ENCODE peak calls at places on chromosome 21, in four cellular contexts. R is HepG2, O is K562, C is HCT116. A is an unnamed sample.

GRCh38 chr21:21612446-21612845 is 614.2 kb downstream of the NCAM2 start:
- DNase-seq in R (no peak), O (no peak), C (no peak), A (no peak)

GRCh38 chr21:31397939-31398338 is 53.9 kb upstream of the TIAM1 start:
- DNase-seq in R (no peak), O (no peak), C (no peak), A (no peak)

GRCh38 chr21:45985471-45986315 is 4.1 kb downstream of the COL6A1 start:
- DNase-seq in R (no peak), O (no peak), C (no peak), A (no peak)

GRCh38 chr21:29342394-29342957 is 43.8 kb downstream of the BACH1 start:
- DNase-seq in R (no peak), O (no peak), C (no peak), A (no peak)

GRCh38 chr21:26032263-26032662 is 138.3 kb downstream of the APP start:
- DNase-seq in R (no peak), O (no peak), C (no peak), A (no peak)

GRCh38 chr21:16309250-16309971 is 579.6 kb downstream of the USP25 start:
- DNase-seq in R (no peak), O (no peak), C (no peak), A (no peak)

GRCh38 chr21:14603202-14603601 is 57.1 kb upstream of the SAMSN1 start:
- DNase-seq in R (no peak), O (no peak), C (no peak), A (no peak)

GRCh38 chr21:43283136-43283924 is 114.5 kb downstream of the CRYAA start:
- DNase-seq in R (no peak), O (no peak), C (no peak), A (no peak)

GRCh38 chr21:37565530-37566223 is 199.1 kb downstream of the DYRK1A start:
- DNase-seq in R (peak), O (no peak), C (no peak), A (no peak)

GRCh38 chr21:37496972-37497371 is 130.4 kb downstream of the DYRK1A start:
- DNase-seq in R (no peak), O (no peak), C (no peak), A (no peak)

GRCh38 chr21:37017951-37018679 is 11.6 kb downstream of the RIPPLY3 start:
- DNase-seq in R (no peak), O (peak), C (no peak), A (no peak)

GRCh38 chr21:45226540-45227326 is 61.0 kb downstream of the POFUT2 start:
- DNase-seq in R (no peak), O (no peak), C (no peak), A (no peak)

GRCh38 chr21:21715286-21715969 is 717.2 kb downstream of the NCAM2 start:
- DNase-seq in R (no peak), O (no peak), C (no peak), A (no peak)

GRCh38 chr21:40466893-40467483 is 380.0 kb downstream of the DSCAM start:
- DNase-seq in R (no peak), O (no peak), C (no peak), A (peak)

GRCh38 chr21:15706686-15707085 is 23.1 kb upstream of the USP25 start:
- DNase-seq in R (no peak), O (no peak), C (peak), A (no peak)

GRCh38 chr21:33451634-33452071 is 28.1 kb downstream of the TMEM50B start:
- DNase-seq in R (peak), O (no peak), C (no peak), A (no peak)

GRCh38 chr21:31161157-31161556 is 122.9 kb upstream of the KRTAP19-8 start:
- DNase-seq in R (no peak), O (no peak), C (no peak), A (no peak)

GRCh38 chr21:28923439-28923975 is 69.2 kb downstream of the LTN1 start:
- DNase-seq in R (peak), O (no peak), C (no peak), A (no peak)

GRCh38 chr21:45591619-45592207 is 49.5 kb upstream of the SLC19A1 start:
- DNase-seq in R (no peak), O (no peak), C (no peak), A (no peak)

GRCh38 chr21:37139154-37139553 is 66.1 kb downstream of the TTC3 start:
- DNase-seq in R (no peak), O (no peak), C (no peak), A (no peak)

GRCh38 chr21:26199471-26199870 is 28.9 kb upstream of the APP start:
- DNase-seq in R (no peak), O (no peak), C (no peak), A (no peak)

GRCh38 chr21:44592446-44593365 is at the start of gene KRTAP10-6:
- DNase-seq in R (no peak), O (no peak), C (no peak), A (no peak)

GRCh38 chr21:14244911-14245310 is 29.0 kb downstream of the RBM11 start:
- DNase-seq in R (no peak), O (no peak), C (no peak), A (no peak)

GRCh38 chr21:36914244-36915013 is 52.0 kb downstream of the HLCS start:
- DNase-seq in R (no peak), O (no peak), C (no peak), A (no peak)

GRCh38 chr21:17231771-17232170 is 281.1 kb upstream of the CXADR start:
- DNase-seq in R (no peak), O (no peak), C (no peak), A (no peak)

GRCh38 chr21:28283652-28284490 is 708.8 kb downstream of the LTN1 start:
- DNase-seq in R (peak), O (no peak), C (no peak), A (no peak)

GRCh38 chr21:23522750-23523149 is 2084.5 kb downstream of the MRPL39 start:
- DNase-seq in R (no peak), O (no peak), C (no peak), A (no peak)
- TF ChIP-seq REST in R (no peak), O (no peak), C (no peak), A (peak)

DNA sequence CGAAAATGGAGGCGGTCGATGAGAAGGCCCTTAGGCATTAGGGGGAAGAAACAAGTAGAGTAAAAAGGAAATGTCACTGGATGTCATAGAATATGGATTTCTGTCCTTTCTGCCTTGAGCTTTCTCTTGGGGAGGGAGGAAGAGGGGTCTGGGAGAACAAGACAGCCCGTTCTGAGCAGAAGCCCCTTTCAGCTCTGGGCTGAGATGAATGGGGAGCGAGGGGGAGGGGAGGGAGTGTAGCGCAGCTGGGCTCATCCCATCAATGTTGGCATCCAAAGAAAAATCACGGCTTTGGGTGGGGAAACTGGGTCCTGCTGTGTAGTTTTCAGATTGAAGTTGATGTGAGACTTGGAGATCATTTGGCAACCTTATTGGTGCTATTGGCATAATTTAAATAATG is 35.7 kb downstream of the ABCG1 start:
- DNase-seq in R (no peak), O (no peak), C (no peak), A (no peak)
- TF ChIP-seq TCF7L2 in R (no peak), O (no peak), C (no peak), A (no peak)

GRCh38 chr21:34639882-34640788 is 25.2 kb upstream of the RCAN1 start:
- DNase-seq in R (no peak), O (peak), C (no peak), A (no peak)

GRCh38 chr21:34639250-34639649 is 24.3 kb upstream of the RCAN1 start:
- DNase-seq in R (no peak), O (no peak), C (no peak), A (no peak)

GRCh38 chr21:34640858-34641257 is 25.9 kb upstream of the RCAN1 start:
- DNase-seq in R (no peak), O (no peak), C (no peak), A (no peak)

GRCh38 chr21:34644815-34645214 is 24.0 kb upstream of the CLIC6 start:
- DNase-seq in R (no peak), O (no peak), C (no peak), A (no peak)

GRCh38 chr21:34642211-34643075 is 26.4 kb upstream of the CLIC6 start:
- DNase-seq in R (no peak), O (no peak), C (no peak), A (no peak)
- TF ChIP-seq SIN3A in R (no peak), O (no peak), C (no peak), A (no peak)

GRCh38 chr21:41482980-41483379 is 25.0 kb downstream of the TMPRSS2 start:
- DNase-seq in R (no peak), O (no peak), C (no peak), A (no peak)

GRCh38 chr21:41483973-41484372 is 24.0 kb downstream of the TMPRSS2 start:
- DNase-seq in R (no peak), O (no peak), C (no peak), A (no peak)

GRCh38 chr21:41482321-41482720 is 25.6 kb downstream of the TMPRSS2 start:
- DNase-seq in R (no peak), O (no peak), C (no peak), A (no peak)

GRCh38 chr21:41481191-41481590 is 26.8 kb downstream of the TMPRSS2 start:
- DNase-seq in R (no peak), O (no peak), C (no peak), A (no peak)

GRCh38 chr21:41483415-41483814 is 24.5 kb downstream of the TMPRSS2 start:
- DNase-seq in R (no peak), O (no peak), C (no peak), A (no peak)
- TF ChIP-seq REST in R (no peak), O (no peak), C (no peak), A (no peak)

GRCh38 chr21:35635994-35636393 is 424.3 kb downstream of the SETD4 start:
- DNase-seq in R (no peak), O (no peak), C (no peak), A (no peak)

GRCh38 chr21:35641271-35642016 is 418.9 kb downstream of the SETD4 start:
- DNase-seq in R (no peak), O (no peak), C (no peak), A (no peak)

GRCh38 chr21:35635261-35635660 is 425.1 kb downstream of the SETD4 start:
- DNase-seq in R (no peak), O (no peak), C (no peak), A (no peak)

GRCh38 chr21:35632711-35633110 is 427.6 kb downstream of the SETD4 start:
- DNase-seq in R (no peak), O (no peak), C (no peak), A (no peak)

DNA sequence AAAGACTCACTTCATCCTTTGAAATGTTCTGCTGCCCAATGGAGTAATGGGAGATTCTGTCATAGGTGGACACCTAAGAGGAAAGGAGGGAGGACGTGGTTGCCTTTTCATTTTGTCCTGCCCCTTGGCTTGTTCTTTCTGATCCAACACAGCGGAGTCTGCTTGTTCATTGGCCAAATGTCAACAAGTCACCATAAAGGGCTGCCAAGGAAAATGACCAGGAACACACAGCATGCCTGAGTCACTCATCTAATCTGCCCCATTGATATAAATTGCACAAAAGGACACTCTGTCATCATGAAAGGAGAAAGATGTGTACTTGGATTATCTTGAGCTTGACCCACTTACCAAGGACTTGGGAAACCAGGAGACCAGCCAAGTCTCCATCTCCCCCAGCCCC is 422.9 kb downstream of the SETD4 start:
- DNase-seq in R (no peak), O (no peak), C (no peak), A (no peak)
- TF ChIP-seq TCF7L2 in R (no peak), O (no peak), C (no peak), A (no peak)

DNA sequence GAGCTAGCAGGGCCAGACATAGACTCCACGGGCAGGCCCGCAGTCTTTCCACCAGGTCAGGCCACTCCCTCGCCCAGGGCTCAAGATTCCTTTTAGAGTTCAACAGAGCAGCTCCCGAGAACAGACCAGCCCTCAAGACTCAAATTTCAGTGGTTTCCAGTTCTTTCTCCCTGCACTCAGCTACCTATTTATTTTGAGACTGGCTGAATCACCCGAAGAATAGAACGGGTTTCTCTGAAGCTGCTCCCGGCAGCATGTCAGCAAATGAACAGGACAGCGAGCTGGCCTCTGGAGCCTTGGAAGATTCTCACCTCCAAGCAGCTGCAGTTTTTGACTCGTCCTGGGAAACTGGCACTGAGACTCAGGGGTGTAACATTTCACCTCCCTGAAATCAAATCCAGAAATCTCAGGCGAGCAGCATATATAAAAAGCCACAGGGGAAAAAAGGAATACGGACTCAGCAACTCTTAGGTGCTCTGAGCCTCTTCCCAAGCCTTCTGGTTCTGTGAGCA is 177.9 kb downstream of the CLIC6 start:
- DNase-seq in R (no peak), O (no peak), C (peak), A (no peak)
- TF ChIP-seq SIN3A in R (no peak), O (no peak), C (no peak), A (no peak)

GRCh38 chr21:38905328-38905727 is 99.6 kb downstream of the ETS2 start:
- DNase-seq in R (no peak), O (no peak), C (no peak), A (no peak)
- TF ChIP-seq REST in R (no peak), O (no peak), C (no peak), A (no peak)

A was measured in Panc1.